ENCODE peak calls at places on chromosomes 11 and 22, in five cellular contexts. Z is IMR-90, F is mesenchymal stem cell, C is trophoblast cell, Q is H1. T is an unnamed sample.
A peak's percentile ranks its signal among the peaks of the same experiment; 100 is the strongest.

GRCh38 chr11:3123761-3124733 is 41.1 kb downstream of the OSBPL5 start:
- DNase-seq in Z (peak; percentile 97), F (peak; percentile 93), C (no peak), Q (no peak), T (no peak)

GRCh38 chr11:1570896-1571759 is 943 bp downstream of the DUSP8 start:
- DNase-seq in Z (no peak), F (peak; percentile 28), C (no peak), Q (peak; percentile 73), T (no peak)

GRCh38 chr22:23251445-23252093 is 71.3 kb downstream of the BCR start:
- DNase-seq in Z (peak; percentile 45), F (peak; percentile 8), C (peak; percentile 11), Q (no peak), T (no peak)

GRCh38 chr11:40434941-40435340 is 1024.5 kb downstream of the LRRC4C start:
- DNase-seq in Z (no peak), F (no peak), C (no peak), Q (no peak), T (no peak)

GRCh38 chr22:44622147-44622427 is 79.9 kb upstream of the PRR5 start:
- DNase-seq in Z (no peak), F (no peak), C (no peak), Q (no peak), T (peak; percentile 71)

GRCh38 chr22:33891992-33892391 is 28.3 kb downstream of the LARGE1 start:
- DNase-seq in Z (no peak), F (no peak), C (no peak), Q (no peak), T (no peak)

GRCh38 chr11:3959015-3959917 is 103.8 kb downstream of the STIM1 start:
- DNase-seq in Z (peak; percentile 71), F (peak; percentile 41), C (peak; percentile 68), Q (no peak), T (no peak)

GRCh38 chr22:44116755-44117684 is 63.7 kb upstream of the PARVG start:
- DNase-seq in Z (no peak), F (no peak), C (no peak), Q (no peak), T (no peak)

GRCh38 chr11:8793114-8793777 is 110.7 kb downstream of the RPL27A start:
- DNase-seq in Z (peak; percentile 51), F (peak; percentile 60), C (no peak), Q (no peak), T (no peak)

GRCh38 chr22:44316393-44317162 is 3.8 kb upstream of the SHISAL1 start:
- DNase-seq in Z (no peak), F (no peak), C (no peak), Q (no peak), T (no peak)

GRCh38 chr11:92740251-92740650 is 229.2 kb upstream of the MTNR1B start:
- DNase-seq in Z (no peak), F (no peak), C (peak; percentile 89), Q (no peak), T (no peak)

GRCh38 chr11:72812968-72813739 is 1.1 kb upstream of the ATG16L2 start:
- DNase-seq in Z (peak; percentile 60), F (peak; percentile 73), C (peak; percentile 79), Q (peak; percentile 74), T (no peak)

GRCh38 chr11:121389651-121390050 is 62.5 kb upstream of the SORL1 start:
- DNase-seq in Z (no peak), F (no peak), C (no peak), Q (no peak), T (peak; percentile 43)

GRCh38 chr22:41169157-41169556 is 36.0 kb upstream of the L3MBTL2 start:
- DNase-seq in Z (no peak), F (no peak), C (no peak), Q (no peak), T (no peak)

GRCh38 chr11:18065572-18065971 is 19.5 kb upstream of the TPH1 start:
- DNase-seq in Z (no peak), F (no peak), C (peak; percentile 6), Q (no peak), T (no peak)

GRCh38 chr11:84673753-84674152 is 953.4 kb downstream of the DLG2 start:
- DNase-seq in Z (no peak), F (peak; percentile 3), C (no peak), Q (no peak), T (no peak)

GRCh38 chr22:31488346-31488883 is 1.2 kb downstream of the EIF4ENIF1 start:
- DNase-seq in Z (no peak), F (no peak), C (no peak), Q (no peak), T (no peak)

GRCh38 chr11:31887180-31887579 is 76.1 kb upstream of the PAX6 start:
- DNase-seq in Z (no peak), F (no peak), C (no peak), Q (peak; percentile 89), T (no peak)

GRCh38 chr11:116376054-116376453 is 396.7 kb downstream of the BUD13 start:
- DNase-seq in Z (no peak), F (no peak), C (no peak), Q (no peak), T (no peak)

GRCh38 chr11:19913236-19913892 is 200.7 kb downstream of the NAV2 start:
- DNase-seq in Z (no peak), F (no peak), C (no peak), Q (no peak), T (no peak)

GRCh38 chr11:63920126-63920869 is 3.3 kb upstream of the RCOR2 start:
- DNase-seq in Z (no peak), F (no peak), C (peak; percentile 39), Q (peak; percentile 85), T (no peak)

GRCh38 chr11:63917685-63918523 is 940 bp upstream of the RCOR2 start:
- DNase-seq in Z (no peak), F (peak; percentile 70), C (peak; percentile 50), Q (peak; percentile 88), T (peak; percentile 82)

GRCh38 chr11:63916837-63917684 is at the start of gene RCOR2:
- DNase-seq in Z (peak; percentile 80), F (peak; percentile 85), C (peak; percentile 87), Q (peak; percentile 88), T (peak; percentile 83)

GRCh38 chr11:63919267-63920125 is 2.5 kb upstream of the RCOR2 start:
- DNase-seq in Z (no peak), F (peak; percentile 49), C (peak; percentile 58), Q (no peak), T (peak; percentile 84)

DNA sequence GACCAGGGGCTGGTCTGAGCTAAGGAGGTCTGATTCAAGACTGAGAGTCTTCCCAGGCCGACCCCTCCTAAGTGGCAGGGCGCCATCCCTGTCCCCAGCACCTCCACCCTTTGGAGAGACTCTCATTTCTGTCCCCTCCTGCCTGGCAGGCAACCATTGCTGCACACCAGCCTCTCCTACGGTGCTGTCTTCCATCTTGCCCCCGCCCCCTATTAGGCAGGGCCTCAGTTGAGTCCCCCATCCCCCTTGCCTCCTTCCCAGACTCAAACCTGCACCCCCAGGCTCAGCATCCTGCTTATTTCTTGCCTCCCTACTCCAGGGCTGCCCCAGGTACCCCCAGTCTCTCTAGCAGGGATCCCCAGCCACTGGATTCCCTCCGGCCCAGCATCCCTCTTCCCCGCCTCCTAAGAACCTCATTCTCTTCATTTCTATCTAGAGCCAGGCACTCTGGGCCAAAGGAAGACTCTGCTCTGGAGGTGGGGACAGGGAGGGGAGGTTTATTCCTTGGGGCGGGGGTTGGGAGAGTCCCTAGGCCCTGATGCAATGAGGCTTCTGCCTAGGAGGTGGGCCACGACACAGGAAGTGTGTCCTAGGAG is 1.7 kb upstream of the RCOR2 start:
- DNase-seq in Z (no peak), F (peak; percentile 58), C (peak; percentile 39), Q (peak; percentile 89), T (no peak)
- H2BK5ac ChIP-seq in Z (peak overlapping the region; percentile 46), F (peak overlapping the region; percentile 8), C (no peak overlapping the region), Q (peak overlapping the region; percentile 99), T (peak overlapping the region; percentile 99)

DNA sequence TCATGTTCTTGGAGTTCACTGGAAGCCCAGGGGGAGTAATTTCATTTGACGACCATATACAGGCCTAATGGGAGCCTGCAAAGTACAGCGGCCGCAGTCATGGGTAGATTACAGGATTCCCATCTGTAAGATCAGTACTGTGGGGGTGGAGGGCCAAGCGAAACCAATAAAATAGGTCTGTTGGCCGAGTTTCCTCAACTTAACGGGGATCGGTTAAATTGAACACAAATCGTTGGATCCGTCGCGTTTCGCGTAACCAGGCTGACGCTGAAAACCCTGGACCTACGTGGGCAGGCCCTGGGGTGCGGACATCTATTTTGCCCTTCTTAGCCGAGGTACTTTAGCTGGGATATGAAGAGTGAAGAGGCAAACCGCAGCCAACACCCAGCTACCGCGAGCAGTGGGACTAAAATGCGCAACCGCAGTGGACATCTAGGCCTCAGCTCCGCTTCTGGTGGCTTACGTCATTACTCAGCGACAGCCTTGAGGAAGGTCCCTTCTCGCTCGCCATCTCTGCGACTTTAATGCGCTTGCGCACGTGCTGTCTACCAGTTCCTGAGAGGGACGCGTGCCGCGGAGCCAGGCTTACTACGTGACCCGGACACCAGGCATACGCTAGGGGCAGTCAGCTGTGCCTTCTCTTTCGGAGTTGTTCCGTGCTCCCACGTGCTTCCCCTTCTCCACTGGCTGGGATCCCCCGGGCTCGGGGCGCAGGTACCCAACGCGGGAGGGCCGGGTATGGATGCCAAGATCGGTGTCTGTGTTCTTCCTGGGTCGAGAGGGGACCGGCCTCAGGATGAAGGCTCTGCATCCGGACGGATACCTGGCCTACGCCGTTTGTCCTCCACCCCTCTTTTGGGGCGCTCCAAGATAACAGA is at the start of gene NAT10:
- DNase-seq in Z (peak; percentile 99), F (peak; percentile 99), C (peak; percentile 100), Q (peak; percentile 97), T (peak; percentile 98)
- H3K14ac ChIP-seq in Z (peak within 1 kb of the TSS; percentile 99), F (peak within 1 kb of the TSS; percentile 31), C (peak within 1 kb of the TSS; percentile 29), Q (no peak within 1 kb of the TSS), T (peak within 1 kb of the TSS; percentile 14)

DNA sequence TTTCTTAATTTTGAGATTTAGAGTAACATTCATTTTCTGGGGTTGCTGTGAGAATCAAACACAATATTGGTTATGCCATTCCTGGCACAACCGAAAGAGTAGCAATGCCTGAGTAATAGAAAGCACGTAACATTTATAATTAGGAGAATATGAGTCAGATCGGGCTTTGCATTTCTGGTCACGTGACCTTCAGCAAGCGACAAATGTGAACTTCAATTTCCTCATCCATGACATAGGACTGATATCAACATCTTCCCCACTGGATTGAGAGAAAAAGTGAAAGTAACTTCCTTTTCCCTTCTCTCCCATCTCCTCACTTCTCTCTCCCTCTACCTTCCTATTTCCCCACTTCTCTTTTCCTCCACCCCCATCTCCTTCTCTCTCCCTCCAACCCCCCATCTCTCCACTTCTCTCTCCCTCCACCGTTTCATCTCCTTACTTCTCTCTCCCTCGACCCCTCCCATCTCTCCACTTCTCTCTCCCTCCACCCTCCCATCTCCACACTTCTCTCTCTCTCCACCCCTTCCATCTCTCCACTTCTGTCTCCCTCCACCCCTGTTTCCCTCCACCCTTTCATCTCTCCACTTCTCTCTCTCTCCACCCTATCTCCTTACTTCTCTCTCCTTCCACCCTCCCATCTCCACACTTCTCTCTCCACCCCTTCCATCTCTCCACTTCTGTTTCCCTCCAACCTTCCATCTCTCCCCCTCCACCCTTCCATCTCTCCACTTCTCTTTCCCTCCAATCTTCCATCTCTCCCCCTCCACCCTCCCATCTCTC is 33.5 kb upstream of the CAT start:
- DNase-seq in Z (no peak), F (no peak), C (no peak), Q (no peak), T (no peak)
- H3K4me3 ChIP-seq in Z (no peak overlapping the region), F (no peak overlapping the region), C (no peak overlapping the region), Q (no peak overlapping the region), T (no peak overlapping the region)

DNA sequence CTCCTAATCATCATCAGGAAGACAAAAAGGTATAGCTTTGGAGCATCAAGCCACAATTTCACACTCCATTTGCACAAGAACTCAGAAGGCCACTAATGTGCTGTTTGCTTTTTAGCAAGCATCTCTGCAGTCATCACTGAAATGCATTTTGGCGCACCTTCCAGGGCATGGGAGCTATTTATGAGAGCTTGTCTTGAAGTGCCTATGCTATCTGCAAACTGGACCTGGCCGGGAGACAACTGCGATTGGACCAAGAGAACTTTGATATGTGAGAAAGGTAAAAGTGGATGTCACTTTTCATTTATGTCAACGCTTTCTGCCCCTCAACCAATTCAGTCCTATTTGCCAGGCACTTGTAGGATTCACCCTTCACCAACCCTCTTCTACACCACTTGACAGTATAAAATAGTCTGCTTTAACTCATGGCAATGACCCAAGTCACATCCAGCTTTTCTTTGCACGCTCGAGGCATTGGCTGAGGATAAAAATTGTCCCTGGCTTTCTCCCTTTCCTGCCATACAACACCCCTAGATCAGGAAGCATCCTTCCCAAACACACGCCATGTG is 315.0 kb upstream of the API5 start:
- DNase-seq in Z (no peak), F (no peak), C (no peak), Q (no peak), T (no peak)
- H2BK5ac ChIP-seq in Z (no peak overlapping the region), F (no peak overlapping the region), C (no peak overlapping the region), Q (no peak overlapping the region), T (no peak overlapping the region)

T was measured in neuronal stem cell.